ENCODE peak calls at places on chromosomes 1 and 21, in six cellular contexts. B is heart left ventricle, Y is adrenal gland, C is breast epithelium, X is ovary, G is endothelial cell of umbilical vein. Z is an unnamed sample.

GRCh38 chr1:55320891-55321290 is 105.7 kb upstream of the USP24 start:
- DNase-seq in B (no peak), Y (no peak), C (no peak), X (no peak), G (no peak), Z (no peak)

GRCh38 chr1:108896160-108897150 is 19.7 kb downstream of the GPSM2 start:
- DNase-seq in B (no peak), Y (no peak), C (no peak), X (no peak), G (no peak), Z (no peak)

GRCh38 chr1:198117267-198117666 is 39.5 kb upstream of the NEK7 start:
- DNase-seq in B (no peak), Y (no peak), C (no peak), X (no peak), G (no peak), Z (no peak)

GRCh38 chr21:32334980-32335471 is 36.4 kb downstream of the MRAP start:
- DNase-seq in B (peak), Y (peak), C (no peak), X (no peak), G (no peak), Z (no peak)

GRCh38 chr1:65170511-65171142 is 22.6 kb downstream of the AK4 start:
- DNase-seq in B (no peak), Y (peak), C (peak), X (no peak), G (no peak), Z (peak)

GRCh38 chr1:4713669-4714068 is 59.3 kb downstream of the AJAP1 start:
- DNase-seq in B (no peak), Y (no peak), C (no peak), X (no peak), G (no peak), Z (no peak)

GRCh38 chr1:1399870-1400575 is 888 bp upstream of the CCNL2 start:
- DNase-seq in B (no peak), Y (peak), C (no peak), X (no peak), G (no peak), Z (no peak)

GRCh38 chr1:232737917-232738316 is 67.3 kb upstream of the MAP10 start:
- DNase-seq in B (no peak), Y (no peak), C (no peak), X (no peak), G (no peak), Z (no peak)

GRCh38 chr1:116289219-116289618 is 83.8 kb upstream of the ATP1A1 start:
- DNase-seq in B (no peak), Y (peak), C (no peak), X (no peak), G (no peak), Z (no peak)

GRCh38 chr1:151145158-151146071 is 1.0 kb downstream of the SEMA6C start:
- DNase-seq in B (peak), Y (peak), C (no peak), X (no peak), G (peak), Z (no peak)

GRCh38 chr1:61322769-61323168 is 240.4 kb downstream of the NFIA start:
- DNase-seq in B (no peak), Y (no peak), C (no peak), X (no peak), G (no peak), Z (no peak)

GRCh38 chr1:21012937-21013336 is 163.8 kb downstream of the EIF4G3 start:
- DNase-seq in B (no peak), Y (no peak), C (no peak), X (no peak), G (no peak), Z (no peak)

GRCh38 chr1:201809876-201810275 is 19.1 kb upstream of the IPO9 start:
- DNase-seq in B (no peak), Y (no peak), C (no peak), X (no peak), G (no peak), Z (no peak)
- H3K4me3 ChIP-seq in B (no peak), Y (no peak), C (no peak), X (no peak), G (no peak), Z (no peak)

GRCh38 chr1:234538062-234538731 is 59.2 kb upstream of the TARBP1 start:
- DNase-seq in B (no peak), Y (no peak), C (no peak), X (no peak), G (no peak), Z (no peak)
- H3K27ac ChIP-seq in B (peak), Y (no peak), C (peak), X (no peak), G (no peak), Z (peak)

GRCh38 chr1:155137129-155137528 is 1.5 kb downstream of the SLC50A1 start:
- DNase-seq in B (no peak), Y (no peak), C (no peak), X (no peak), G (no peak), Z (no peak)
- TF ChIP-seq POLR2A in B (no peak), Y (no peak), C (no peak), X (no peak), G (no peak), Z (no peak)

GRCh38 chr21:46368533-46369285 is 44.8 kb downstream of the PCNT start:
- DNase-seq in B (no peak), Y (no peak), C (no peak), X (no peak), G (no peak), Z (no peak)

GRCh38 chr21:46366966-46367365 is 43.0 kb downstream of the PCNT start:
- DNase-seq in B (no peak), Y (no peak), C (no peak), X (no peak), G (no peak), Z (no peak)

GRCh38 chr21:46371204-46372013 is 47.5 kb downstream of the PCNT start:
- DNase-seq in B (no peak), Y (no peak), C (no peak), X (no peak), G (no peak), Z (no peak)

GRCh38 chr21:46372014-46372485 is 48.1 kb downstream of the PCNT start:
- DNase-seq in B (no peak), Y (no peak), C (no peak), X (no peak), G (no peak), Z (no peak)

DNA sequence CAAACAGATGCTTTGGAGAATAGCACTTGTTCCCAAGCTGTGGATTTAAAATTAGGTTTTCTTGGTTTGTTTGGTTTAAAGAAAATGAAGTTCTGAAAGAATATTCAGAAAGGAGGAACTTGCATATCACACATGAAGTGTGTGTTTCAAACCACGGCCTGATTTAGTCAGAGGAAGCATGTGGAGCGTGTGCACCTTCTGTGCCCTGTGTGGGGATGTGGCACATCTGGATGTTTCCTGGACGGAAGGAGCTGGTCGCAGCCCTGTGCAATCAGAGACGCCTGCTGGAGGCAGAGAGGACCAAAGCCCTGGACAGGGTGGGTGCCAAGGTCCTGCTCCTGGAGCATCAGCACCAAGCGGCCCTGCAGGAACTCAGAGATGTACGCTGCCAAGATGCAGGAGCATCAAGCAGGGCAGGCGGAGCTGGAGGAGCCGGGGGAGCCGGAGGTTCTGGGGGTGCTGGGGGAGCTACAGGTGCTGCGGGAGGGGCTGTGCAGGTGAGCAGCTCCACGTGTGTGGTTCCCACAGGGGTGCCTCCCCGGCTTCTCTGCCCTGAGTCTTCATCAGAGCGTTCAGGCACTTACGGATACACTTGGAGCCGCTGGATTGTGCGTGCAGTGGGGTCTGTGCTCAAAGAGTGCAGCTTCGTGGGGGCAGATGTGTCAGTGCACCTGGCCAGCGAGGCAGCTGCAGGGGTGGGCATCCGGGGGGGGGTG is 45.7 kb downstream of the PCNT start:
- DNase-seq in B (no peak), Y (no peak), C (no peak), X (no peak), G (no peak), Z (no peak)
- H3K4me3 ChIP-seq in B (no peak), Y (no peak), C (no peak), X (no peak), G (no peak), Z (no peak)

GRCh38 chr21:34612056-34612455 is 2.9 kb downstream of the RCAN1 start:
- DNase-seq in B (no peak), Y (peak), C (no peak), X (no peak), G (no peak), Z (no peak)

GRCh38 chr21:34611528-34611927 is 3.4 kb downstream of the RCAN1 start:
- DNase-seq in B (no peak), Y (peak), C (no peak), X (no peak), G (no peak), Z (no peak)

GRCh38 chr21:34609951-34610549 is 4.9 kb downstream of the RCAN1 start:
- DNase-seq in B (no peak), Y (no peak), C (no peak), X (no peak), G (no peak), Z (no peak)

GRCh38 chr21:34606621-34607020 is 8.3 kb downstream of the RCAN1 start:
- DNase-seq in B (no peak), Y (no peak), C (no peak), X (no peak), G (no peak), Z (no peak)

DNA sequence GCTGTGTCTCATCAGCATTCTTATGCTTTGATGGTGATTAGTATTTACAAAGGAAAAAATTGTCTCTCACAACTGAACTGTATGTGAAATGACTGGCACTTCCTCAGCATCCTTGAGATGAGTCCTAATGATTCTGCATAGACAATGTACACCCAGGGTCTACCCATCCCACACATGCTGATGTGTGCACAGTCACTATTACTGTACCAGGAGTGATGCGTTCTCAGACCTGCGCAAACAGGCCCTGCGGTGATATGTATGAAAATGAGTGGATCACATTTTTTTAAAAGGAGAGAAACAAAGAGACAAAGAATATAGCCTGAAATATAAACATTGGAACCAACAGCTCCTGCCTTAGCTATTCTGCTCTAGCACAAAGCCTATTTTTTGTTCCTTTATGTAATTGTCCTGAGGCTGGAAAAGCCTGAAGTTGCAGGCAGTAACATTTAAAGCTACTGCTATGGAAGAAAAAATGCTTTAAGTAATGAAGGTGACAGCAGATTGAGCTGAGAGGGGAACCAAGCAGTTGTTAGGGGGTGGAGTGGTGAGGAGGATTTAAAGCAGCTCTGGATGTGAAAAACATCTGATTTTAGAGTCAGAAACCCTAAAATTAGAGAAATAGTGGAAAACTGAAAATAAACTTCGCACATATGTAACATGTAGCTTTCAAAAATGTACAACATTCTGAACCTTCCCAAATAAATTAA is 5.5 kb downstream of the RCAN1 start:
- DNase-seq in B (no peak), Y (no peak), C (no peak), X (no peak), G (no peak), Z (no peak)
- H3K27ac ChIP-seq in B (no peak), Y (no peak), C (no peak), X (no peak), G (no peak), Z (no peak)

DNA sequence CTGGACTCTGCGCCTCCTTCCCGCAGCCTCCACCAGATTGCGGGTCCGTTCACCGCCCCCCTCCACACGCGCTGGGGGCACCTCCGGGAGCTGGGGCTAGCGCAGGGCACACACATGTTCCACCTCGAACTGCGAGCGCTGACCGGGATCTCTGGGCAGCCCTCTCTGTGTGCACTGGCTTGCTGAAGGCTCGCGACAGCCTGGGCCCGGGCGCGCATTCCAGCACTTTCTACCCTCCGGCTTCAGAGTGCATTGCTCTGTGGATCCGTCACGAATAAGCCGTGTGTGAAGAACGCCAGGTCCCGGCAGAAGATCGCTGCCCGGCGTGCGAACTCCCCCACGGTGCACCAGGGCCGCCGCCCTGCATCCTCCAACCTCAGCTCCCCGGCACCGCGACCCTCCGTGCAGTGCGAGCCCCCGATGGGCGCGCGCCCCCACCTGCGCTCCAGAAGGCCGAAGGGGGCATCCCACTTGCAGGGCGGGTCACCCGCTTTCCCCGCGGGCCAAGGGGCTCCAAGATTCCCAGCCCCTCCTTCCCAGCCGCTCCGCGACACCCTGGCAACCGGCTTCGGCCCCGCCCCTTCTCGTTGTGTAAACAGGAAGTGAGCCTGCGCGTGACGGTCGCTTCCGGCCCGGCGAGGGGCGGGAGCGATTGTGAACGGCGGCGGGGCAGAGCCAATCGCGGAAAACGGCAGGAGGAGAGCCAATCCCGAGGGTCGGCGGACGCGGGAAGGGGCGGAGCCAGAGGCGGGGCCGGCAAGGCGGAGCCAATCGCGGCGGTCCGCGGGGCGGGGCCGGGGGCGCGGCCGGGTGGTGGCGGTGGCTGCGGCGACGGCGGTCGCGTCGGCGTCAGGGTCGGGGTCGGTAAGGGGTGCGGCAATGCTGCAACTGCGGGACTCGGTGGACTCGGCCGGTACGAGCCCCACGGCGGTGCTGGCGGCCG is at the start of gene TPRG1L:
- DNase-seq in B (peak), Y (peak), C (peak), X (peak), G (peak), Z (peak)
- TF ChIP-seq POLR2A in B (no peak), Y (no peak), C (no peak), X (peak), G (peak), Z (peak)

Z was measured in uterus.